ENCODE peak calls at places on chromosomes 2 and 18, in four cellular contexts. K is tibial artery, P is WERI-Rb-1, V is adrenal gland. L is an unnamed sample.

GRCh38 chr2:57434952-57435351 is 611.7 kb upstream of the VRK2 start:
- DNase-seq in P (no peak), V (no peak), K (no peak), L (no peak)

GRCh38 chr18:66603941-66604627 is at the start of gene CDH19:
- DNase-seq in V (no peak), K (no peak), P (no peak), L (no peak)

GRCh38 chr2:70947556-70948184 is 12.0 kb downstream of the ATP6V1B1 start:
- DNase-seq in K (no peak), V (peak), P (no peak), L (peak)

GRCh38 chr2:191636586-191636985 is 41.4 kb upstream of the NABP1 start:
- DNase-seq in V (no peak), K (no peak), P (no peak), L (no peak)

GRCh38 chr2:48856144-48856543 is 100.6 kb upstream of the LHCGR start:
- DNase-seq in K (no peak), V (no peak), P (no peak), L (no peak)

GRCh38 chr18:76875390-76876330 is 53.3 kb downstream of the ZNF236 start:
- DNase-seq in V (peak), P (peak), K (no peak), L (peak)

GRCh38 chr2:224309216-224309615 is 92.7 kb downstream of the FAM124B start:
- DNase-seq in V (no peak), P (no peak), K (no peak), L (no peak)

GRCh38 chr18:79965119-79965902 is 868 bp downstream of the HSBP1L1 start:
- DNase-seq in K (no peak), P (no peak), V (peak), L (peak)

GRCh38 chr2:83584674-83585073 is 874.4 kb downstream of the SUCLG1 start:
- DNase-seq in P (no peak), V (no peak), K (no peak), L (no peak)

GRCh38 chr2:83582589-83582988 is 876.5 kb downstream of the SUCLG1 start:
- DNase-seq in P (no peak), V (no peak), K (no peak), L (no peak)

GRCh38 chr2:83585250-83585649 is 873.8 kb downstream of the SUCLG1 start:
- DNase-seq in K (no peak), V (no peak), P (no peak), L (no peak)

GRCh38 chr2:83587309-83587708 is 871.8 kb downstream of the SUCLG1 start:
- DNase-seq in P (no peak), V (no peak), K (no peak), L (no peak)
- TF ChIP-seq CTCF in P (no peak), V (no peak), K (no peak), L (no peak)

DNA sequence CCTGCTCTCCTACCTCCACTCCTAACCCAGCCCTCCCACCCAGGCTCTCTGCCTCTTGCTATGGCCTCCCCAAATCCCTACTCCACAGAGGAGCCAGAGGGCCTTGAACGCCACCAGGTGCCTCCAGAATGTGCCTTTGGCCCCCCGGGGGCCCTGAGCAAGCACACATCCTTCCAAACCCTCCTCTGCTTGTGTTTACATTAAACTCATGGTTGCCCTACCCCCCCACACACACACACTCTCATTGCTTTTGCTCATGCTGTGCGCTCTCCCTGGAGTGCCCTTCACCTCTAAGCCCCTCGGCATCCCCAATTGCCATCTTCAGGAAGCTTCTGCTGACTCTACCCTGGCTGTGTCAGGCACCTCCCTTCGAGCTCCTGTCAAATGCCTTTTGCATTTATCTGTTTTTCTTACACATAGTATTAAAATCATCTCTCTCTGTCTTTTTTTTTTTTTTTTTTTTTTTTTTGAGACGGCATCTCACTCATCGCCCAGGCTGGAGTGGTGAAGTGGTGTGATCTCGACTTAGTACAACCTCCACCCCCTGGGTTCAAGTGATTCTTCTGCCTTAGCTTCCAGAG is 16.3 kb upstream of the TET3 start:
- DNase-seq in K (no peak), P (no peak), V (no peak), L (no peak)
- TF ChIP-seq CTCF in K (no peak), P (no peak), V (no peak), L (no peak)

GRCh38 chr2:105339414-105339813 is 2.1 kb downstream of the C2orf49 start:
- DNase-seq in V (no peak), P (no peak), K (no peak), L (no peak)

DNA sequence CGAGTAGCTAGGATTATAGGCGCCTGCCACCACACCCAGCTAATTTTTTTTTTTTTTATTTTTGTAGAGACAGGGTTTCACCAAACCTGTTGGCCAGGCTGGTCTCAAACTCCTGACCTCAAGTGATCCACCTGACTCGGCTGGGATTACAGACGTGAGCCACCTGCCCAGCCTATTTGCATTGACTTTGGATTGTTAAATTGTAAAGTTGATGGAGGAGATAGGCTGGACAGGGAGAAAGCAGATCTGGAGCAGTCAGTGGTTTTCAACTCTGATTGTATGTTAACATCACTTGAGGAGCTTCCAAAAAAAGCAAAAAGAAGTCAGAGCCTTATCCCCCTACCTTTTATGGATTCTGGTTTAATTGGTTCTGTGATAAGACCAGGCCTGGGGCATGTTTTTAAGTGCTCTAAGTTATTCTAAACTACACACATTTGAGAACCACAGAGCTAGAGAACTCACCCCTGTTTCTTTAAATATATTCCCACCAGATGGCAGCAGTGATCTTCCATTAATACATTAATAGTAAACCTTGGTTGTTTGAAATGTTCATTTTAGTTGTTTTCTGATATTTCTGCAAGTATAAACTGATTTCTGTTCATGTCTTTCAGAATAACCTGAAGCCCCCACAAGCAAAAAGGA is 7.5 kb downstream of the C2orf49 start:
- DNase-seq in P (no peak), V (no peak), K (no peak), L (no peak)
- TF ChIP-seq CTCF in P (no peak), V (peak), K (peak), L (no peak)

GRCh38 chr2:207334631-207335371 is 169.1 kb upstream of the KLF7 start:
- DNase-seq in V (peak), P (no peak), K (peak), L (peak)

GRCh38 chr2:207341114-207341750 is 175.5 kb upstream of the KLF7 start:
- DNase-seq in K (no peak), P (no peak), V (no peak), L (no peak)

GRCh38 chr2:207337234-207338219 is 171.8 kb upstream of the KLF7 start:
- DNase-seq in P (no peak), K (no peak), V (no peak), L (no peak)

GRCh38 chr2:207338610-207339009 is 172.9 kb upstream of the KLF7 start:
- DNase-seq in V (no peak), K (no peak), P (no peak), L (no peak)

DNA sequence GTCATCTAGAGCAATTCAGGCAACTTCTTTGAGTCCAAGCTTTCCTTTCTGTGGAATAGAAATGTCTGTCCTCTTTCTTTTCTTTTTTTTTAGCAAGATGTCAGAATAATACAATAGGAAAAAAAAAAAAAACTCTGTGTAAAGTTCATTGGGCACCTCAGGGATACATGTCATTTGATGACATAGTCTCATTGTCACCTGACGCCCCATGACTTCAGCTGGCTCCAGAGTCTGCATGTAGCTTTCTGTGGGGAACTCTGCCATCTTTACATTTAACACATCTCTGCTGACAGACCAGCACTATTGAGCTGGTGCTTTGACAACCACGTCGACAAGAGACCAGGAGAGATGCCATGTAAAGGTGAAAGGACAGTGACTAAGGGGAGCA is 172.5 kb upstream of the KLF7 start:
- DNase-seq in K (no peak), P (no peak), V (no peak), L (peak)
- TF ChIP-seq CTCF in K (no peak), P (no peak), V (no peak), L (no peak)

GRCh38 chr2:211568439-211568838 is 970.2 kb downstream of the ERBB4 start:
- DNase-seq in V (no peak), K (no peak), P (no peak), L (no peak)
- TF ChIP-seq CTCF in V (no peak), K (no peak), P (no peak), L (no peak)

GRCh38 chr2:109388018-109388417 is 225.7 kb downstream of the SEPTIN10 start:
- DNase-seq in V (no peak), K (no peak), P (no peak), L (no peak)

GRCh38 chr2:109384308-109385271 is 229.2 kb downstream of the SEPTIN10 start:
- DNase-seq in P (no peak), K (peak), V (no peak), L (no peak)

GRCh38 chr2:109387221-109387735 is 226.5 kb downstream of the SEPTIN10 start:
- DNase-seq in K (no peak), P (no peak), V (no peak), L (no peak)

GRCh38 chr2:109385506-109385905 is 228.3 kb downstream of the SEPTIN10 start:
- DNase-seq in K (peak), P (no peak), V (no peak), L (no peak)

DNA sequence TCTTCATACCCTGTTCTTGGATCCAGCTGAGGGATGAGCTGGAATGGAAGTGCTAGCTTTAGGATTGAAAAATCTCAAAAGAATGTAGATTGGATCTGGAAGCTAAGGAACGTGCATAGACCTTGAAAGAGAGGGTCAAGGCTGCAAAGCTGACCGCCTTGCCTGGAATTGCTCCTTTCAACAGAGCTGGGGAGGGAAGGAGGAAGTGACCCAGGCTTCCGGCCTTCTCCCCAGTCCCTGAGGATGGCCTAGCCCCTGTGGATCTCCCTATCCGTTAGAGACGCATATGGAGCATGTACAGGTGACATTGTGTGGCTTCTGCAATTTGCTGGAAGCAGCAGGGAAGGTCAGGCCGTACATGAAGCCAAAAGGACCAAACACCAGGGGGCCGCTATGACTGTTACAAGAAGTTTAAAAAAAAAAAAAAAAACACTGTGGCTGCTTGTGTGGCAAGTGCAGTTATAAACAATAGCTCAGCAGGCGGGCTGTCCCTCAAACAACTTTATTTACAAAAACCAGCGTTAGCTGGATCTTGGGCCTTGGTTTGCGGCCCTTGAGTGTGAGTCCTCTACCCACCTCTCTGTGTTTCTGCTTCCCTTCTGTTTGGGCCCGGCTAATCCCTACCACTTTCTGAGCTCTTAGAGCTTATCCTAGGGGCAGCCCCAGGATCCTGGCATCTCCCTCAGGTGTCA is 227.6 kb downstream of the SEPTIN10 start:
- DNase-seq in K (peak), V (no peak), P (peak), L (no peak)
- TF ChIP-seq CTCF in K (no peak), V (no peak), P (peak), L (no peak)

L was measured in activated CD8-positive, alpha-beta T cell treated with anti-CD3 and anti-CD28 coated beads for 36 hours.